ENCODE peak calls at places on chromosome 7, in four cellular contexts. A is transverse colon, V is prostate gland, T is mesenchymal stem cell. R is an unnamed sample.

GRCh38 chr7:27162930-27163775 is 2.2 kb downstream of the HOXA9 start:
- DNase-seq in A (peak), V (no peak), T (no peak), R (no peak)

GRCh38 chr7:95820778-95821177 is 48.4 kb downstream of the DYNC1I1 start:
- DNase-seq in A (no peak), V (no peak), T (no peak), R (no peak)

GRCh38 chr7:150976529-150977381 is 1.4 kb downstream of the KCNH2 start:
- DNase-seq in A (no peak), V (no peak), T (no peak), R (no peak)

GRCh38 chr7:76515999-76516443 is 5.7 kb downstream of the UPK3B start:
- DNase-seq in A (peak), V (peak), T (no peak), R (peak)

GRCh38 chr7:77917500-77918262 is 119.1 kb downstream of the PHTF2 start:
- DNase-seq in A (no peak), V (no peak), T (no peak), R (no peak)

GRCh38 chr7:148747274-148747673 is 48.6 kb downstream of the CUL1 start:
- DNase-seq in A (no peak), V (no peak), T (no peak), R (no peak)

GRCh38 chr7:129684777-129685176 is 73.3 kb downstream of the NRF1 start:
- DNase-seq in A (no peak), V (no peak), T (no peak), R (peak)

GRCh38 chr7:36547361-36547760 is 157.7 kb downstream of the ANLN start:
- DNase-seq in A (no peak), V (no peak), T (no peak), R (no peak)

GRCh38 chr7:29794959-29795629 is 11.2 kb upstream of the WIPF3 start:
- DNase-seq in A (no peak), V (no peak), T (no peak), R (no peak)

GRCh38 chr7:75565129-75565528 is 73.0 kb downstream of the SPDYE5 start:
- DNase-seq in A (no peak), V (peak), T (peak), R (peak)

GRCh38 chr7:1459930-1460756 is 873 bp upstream of the MICALL2 start:
- DNase-seq in A (peak), V (peak), T (peak), R (no peak)

GRCh38 chr7:87038993-87039716 is 20.3 kb downstream of the ELAPOR2 start:
- DNase-seq in A (no peak), V (no peak), T (peak), R (no peak)

GRCh38 chr7:154699421-154699820 is 303.5 kb downstream of the PAXIP1 start:
- DNase-seq in A (no peak), V (no peak), T (no peak), R (no peak)

GRCh38 chr7:21898265-21898930 is 47.3 kb downstream of the CDCA7L start:
- DNase-seq in A (no peak), V (no peak), T (no peak), R (no peak)

GRCh38 chr7:152574892-152575511 is 100.9 kb downstream of the XRCC2 start:
- DNase-seq in A (no peak), V (no peak), T (no peak), R (no peak)

GRCh38 chr7:98180751-98181150 is 30.5 kb upstream of the BHLHA15 start:
- DNase-seq in A (no peak), V (no peak), T (no peak), R (no peak)

GRCh38 chr7:146736446-146737190 is 620.0 kb downstream of the CNTNAP2 start:
- DNase-seq in A (no peak), V (no peak), T (no peak), R (peak)

GRCh38 chr7:120794100-120794729 is 63.7 kb downstream of the TSPAN12 start:
- DNase-seq in A (no peak), V (no peak), T (peak), R (no peak)

GRCh38 chr7:74203157-74203556 is 6.6 kb upstream of the LAT2 start:
- DNase-seq in A (peak), V (peak), T (peak), R (no peak)

GRCh38 chr7:90692396-90692795 is 96.3 kb downstream of the CDK14 start:
- DNase-seq in A (no peak), V (no peak), T (no peak), R (peak)
- H3K27ac ChIP-seq in A (no peak), V (no peak), T (peak), R (peak)

DNA sequence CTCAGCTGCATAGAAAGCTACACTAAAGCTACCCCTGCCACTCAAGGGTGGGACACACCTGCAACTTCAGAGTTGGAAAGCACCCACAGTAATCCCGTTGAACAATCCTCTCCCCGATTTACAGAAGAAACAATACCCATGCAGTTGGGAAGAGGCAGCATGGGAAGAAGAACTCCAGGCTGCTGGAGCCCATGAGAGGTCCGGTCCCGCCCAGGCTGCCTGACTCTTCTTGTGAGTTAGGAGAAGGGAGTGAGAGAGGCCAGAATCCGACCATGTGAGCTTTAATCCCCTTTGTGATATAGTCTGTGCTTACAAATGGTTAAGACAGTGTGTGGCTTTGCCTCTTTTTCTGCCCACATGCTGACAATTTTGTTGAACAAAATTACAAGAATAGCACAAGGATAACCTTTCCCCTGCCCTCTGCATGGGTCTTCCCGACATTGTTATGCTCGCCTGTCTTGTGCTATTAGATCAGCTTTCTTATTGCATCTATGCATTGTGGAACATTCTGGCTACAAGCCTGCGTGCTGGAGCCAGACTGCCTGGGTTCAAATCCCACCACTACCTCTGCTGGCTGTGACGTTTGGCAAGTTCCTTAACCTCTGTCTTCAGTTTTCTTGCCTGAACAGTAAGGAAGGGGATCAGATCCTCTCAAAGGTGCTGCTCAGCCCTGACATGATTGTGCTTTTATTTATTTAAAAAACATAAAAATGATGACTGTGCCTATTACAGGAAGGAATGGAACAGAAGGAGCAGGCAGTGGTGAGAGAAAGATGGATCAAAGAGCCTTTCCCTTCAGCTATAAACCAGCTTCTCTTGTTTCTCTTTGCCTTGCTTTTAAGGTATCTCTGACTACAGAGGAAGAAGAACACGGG is 56.0 kb downstream of the BPGM start:
- DNase-seq in A (no peak), V (no peak), T (no peak), R (no peak)
- H3K27ac ChIP-seq in A (peak), V (peak), T (no peak), R (peak)

GRCh38 chr7:127794135-127794534 is 142.1 kb downstream of the SND1 start:
- DNase-seq in A (no peak), V (no peak), T (no peak), R (no peak)
- H3K27ac ChIP-seq in A (no peak), V (no peak), T (no peak), R (no peak)

GRCh38 chr7:108326938-108327337 is 129.3 kb downstream of the NRCAM start:
- DNase-seq in A (no peak), V (no peak), T (no peak), R (no peak)
- H3K27ac ChIP-seq in A (no peak), V (no peak), T (no peak), R (no peak)

GRCh38 chr7:2639151-2639993 is 7.6 kb downstream of the TTYH3 start:
- DNase-seq in A (no peak), V (no peak), T (no peak), R (no peak)

GRCh38 chr7:2640858-2641257 is 9.1 kb downstream of the TTYH3 start:
- DNase-seq in A (no peak), V (no peak), T (no peak), R (no peak)

GRCh38 chr7:2641406-2642393 is 9.9 kb downstream of the TTYH3 start:
- DNase-seq in A (peak), V (peak), T (peak), R (peak)

GRCh38 chr7:2638224-2638991 is 6.6 kb downstream of the TTYH3 start:
- DNase-seq in A (no peak), V (no peak), T (peak), R (peak)

GRCh38 chr7:2639994-2640830 is 8.4 kb downstream of the TTYH3 start:
- DNase-seq in A (no peak), V (peak), T (no peak), R (no peak)
- H3K27ac ChIP-seq in A (peak), V (peak), T (peak), R (no peak)

DNA sequence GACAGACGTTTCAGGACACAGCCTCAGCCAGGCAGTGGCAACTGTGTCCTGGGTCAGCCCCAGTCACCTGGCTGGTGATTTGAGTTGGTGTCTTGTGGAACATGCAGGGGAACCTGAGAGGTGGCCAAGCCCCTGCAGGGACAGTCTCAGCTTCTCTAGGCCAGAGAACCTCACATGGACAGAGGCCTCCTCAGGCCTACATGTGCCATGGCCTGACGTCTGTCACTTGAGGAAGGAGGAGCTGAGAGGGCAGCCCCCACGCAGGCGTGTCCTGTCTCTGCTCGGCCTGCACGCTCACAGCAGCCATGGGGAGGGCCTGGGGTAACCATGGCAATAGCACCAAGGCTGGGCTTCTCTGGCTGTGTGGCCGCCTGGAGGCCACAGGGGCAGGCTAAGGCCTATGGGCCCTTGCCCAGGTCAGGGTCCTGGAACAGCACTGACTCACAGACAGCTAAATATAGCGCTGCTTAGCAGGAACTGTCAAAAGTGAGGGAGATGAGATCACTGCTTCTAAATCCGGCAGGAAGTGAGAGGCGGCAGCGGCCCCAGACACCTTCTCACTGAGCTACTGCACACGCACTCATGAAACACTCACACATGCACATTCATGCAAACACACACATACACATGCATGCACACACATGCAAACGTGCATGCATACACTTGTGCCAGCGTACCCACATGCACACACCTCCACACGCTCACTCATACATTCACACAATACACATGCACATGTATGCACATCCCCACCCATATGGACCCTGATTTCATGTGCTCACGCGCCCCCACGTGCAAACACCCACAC is 57.0 kb downstream of the YKT6 start:
- DNase-seq in A (peak), V (no peak), T (peak), R (peak)
- H3K27ac ChIP-seq in A (peak), V (no peak), T (no peak), R (no peak)

DNA sequence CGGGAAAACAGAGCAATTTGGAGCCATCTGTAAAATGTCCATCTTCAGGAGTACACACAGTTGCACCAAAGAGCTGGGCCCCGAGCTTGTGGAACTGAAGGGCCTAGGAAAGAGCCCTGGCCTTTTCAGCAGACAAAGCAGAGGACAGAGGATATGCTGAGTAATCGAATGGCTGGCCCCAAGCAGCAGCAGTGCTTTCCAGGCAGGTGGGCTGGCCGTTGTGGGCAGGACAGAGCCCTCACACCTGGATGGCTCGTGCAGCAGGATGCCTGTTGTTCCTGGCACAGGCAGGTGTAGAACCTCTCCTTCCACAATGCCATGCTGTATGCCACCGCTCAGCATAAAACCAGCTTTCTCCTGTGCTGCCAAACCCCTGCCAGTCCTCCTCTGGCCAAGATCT is 32.5 kb upstream of the TNS3 start:
- DNase-seq in A (no peak), V (no peak), T (no peak), R (no peak)
- H3K27ac ChIP-seq in A (no peak), V (no peak), T (no peak), R (no peak)

GRCh38 chr7:37901890-37902524 is 14.6 kb downstream of the SFRP4 start:
- DNase-seq in A (no peak), V (no peak), T (peak), R (peak)
- H3K27ac ChIP-seq in A (no peak), V (no peak), T (peak), R (peak)

GRCh38 chr7:105136221-105136620 is 122.2 kb downstream of the KMT2E start:
- DNase-seq in A (no peak), V (no peak), T (peak), R (no peak)
- H3K27ac ChIP-seq in A (no peak), V (no peak), T (no peak), R (no peak)

DNA sequence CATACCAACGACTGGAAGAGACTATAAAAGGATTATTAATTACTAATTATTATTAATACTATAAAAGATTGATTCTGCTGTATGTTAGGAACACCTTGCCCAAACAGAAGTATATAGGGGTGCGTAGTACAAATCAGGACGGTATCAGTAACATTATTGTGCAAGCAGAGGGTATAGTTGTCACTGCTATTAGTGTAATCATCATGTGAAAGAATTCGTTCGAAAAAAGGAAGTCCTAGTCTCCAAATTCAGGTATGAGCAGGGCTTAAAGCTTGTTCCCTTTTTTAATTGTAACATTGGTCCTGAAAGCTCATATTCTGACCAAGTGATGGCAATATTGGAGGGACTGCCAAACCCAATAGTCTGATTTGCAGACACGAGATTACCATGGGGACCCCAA is 81.8 kb downstream of the THSD7A start:
- DNase-seq in A (no peak), V (no peak), T (no peak), R (no peak)
- H3K27ac ChIP-seq in A (no peak), V (no peak), T (no peak), R (no peak)

R was measured in brain microvascular endothelial cell.